ENCODE peak calls at places on chromosomes 12 and 14, in seven cellular contexts. C is choroid plexus epithelial cell, Z is SK-N-SH, D is progenitor cell of endocrine pancreas, F is esophagus muscularis mucosa, W is HCT116, R is AG09309. P is an unnamed sample.

GRCh38 chr12:68267892-68268396 is 14.5 kb upstream of the IL22 start:
- DNase-seq in C (peak; percentile 97), Z (no peak), D (no peak), F (no peak), W (no peak), R (peak; percentile 87), P (no peak)

GRCh38 chr14:72070458-72070857 is 138.2 kb downstream of the RGS6 start:
- DNase-seq in C (no peak), Z (no peak), D (no peak), F (no peak), W (no peak), R (no peak), P (no peak)

GRCh38 chr12:55629058-55629841 is 7.4 kb upstream of the OR10P1 start:
- DNase-seq in C (peak; percentile 5), Z (no peak), D (no peak), F (no peak), W (no peak), R (no peak), P (no peak)

GRCh38 chr14:54778618-54779017 is 124.0 kb downstream of the GCH1 start:
- DNase-seq in C (no peak), Z (no peak), D (no peak), F (no peak), W (no peak), R (no peak), P (no peak)

GRCh38 chr14:51593397-51593796 is 58.3 kb upstream of the FRMD6 start:
- DNase-seq in C (peak; percentile 50), Z (no peak), D (no peak), F (no peak), W (no peak), R (no peak), P (no peak)

GRCh38 chr14:100237735-100238418 is 1.1 kb upstream of the YY1 start:
- DNase-seq in C (peak; percentile 49), Z (peak; percentile 69), D (no peak), F (no peak), W (no peak), R (no peak), P (no peak)

GRCh38 chr14:24273422-24273998 is 2.1 kb upstream of the RABGGTA start:
- DNase-seq in C (peak; percentile 16), Z (peak; percentile 40), D (no peak), F (no peak), W (no peak), R (no peak), P (no peak)

GRCh38 chr14:90968025-90968424 is 92.4 kb downstream of the RPS6KA5 start:
- DNase-seq in C (peak; percentile 10), Z (no peak), D (no peak), F (no peak), W (no peak), R (no peak), P (no peak)

GRCh38 chr14:46550836-46551235 is 100.7 kb downstream of the RPL10L start:
- DNase-seq in C (no peak), Z (no peak), D (no peak), F (no peak), W (no peak), R (no peak), P (no peak)

GRCh38 chr14:26773906-26774593 is 176.2 kb upstream of the NOVA1 start:
- DNase-seq in C (peak; percentile 8), Z (no peak), D (no peak), F (no peak), W (no peak), R (no peak), P (no peak)

DNA sequence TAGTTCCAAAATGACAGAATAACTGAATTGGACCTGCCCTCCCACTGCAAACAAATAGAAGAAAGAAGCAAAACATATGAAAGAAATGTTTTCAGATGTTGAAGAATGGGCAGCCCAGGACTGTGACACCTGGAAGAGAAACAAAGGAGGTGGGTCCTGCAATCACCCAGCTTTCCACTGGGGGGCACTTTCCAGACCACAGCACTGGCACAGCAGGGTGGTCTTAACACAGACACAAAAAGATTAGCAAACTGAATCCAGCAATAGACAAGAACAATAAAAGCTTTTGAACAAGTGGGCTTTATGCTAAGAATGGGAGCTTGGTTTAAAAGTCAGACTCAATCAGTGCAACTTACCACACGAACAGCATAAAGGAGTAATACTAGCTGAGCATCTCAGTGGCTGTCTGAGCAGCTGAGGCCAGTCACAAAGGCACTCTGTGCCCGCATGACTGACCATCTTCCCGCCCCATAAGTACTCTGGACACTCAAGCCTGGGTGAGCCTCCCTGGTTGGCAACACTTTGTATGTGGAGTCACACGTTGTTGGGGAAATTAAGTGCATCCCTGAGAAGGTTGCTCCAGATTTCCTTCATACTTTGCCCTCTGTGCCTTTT is 27.7 kb downstream of the JKAMP start:
- DNase-seq in C (peak; percentile 42), Z (peak; percentile 61), D (peak; percentile 26), F (no peak), W (no peak), R (no peak), P (no peak)
- TF ChIP-seq CTCF in C (peak; percentile 86), Z (peak; percentile 58), D (peak; percentile 66), F (peak; percentile 22), W (peak; percentile 74), R (peak; percentile 48), P (peak; percentile 52)

GRCh38 chr14:99188721-99189120 is 83.3 kb downstream of the BCL11B start:
- DNase-seq in C (no peak), Z (peak; percentile 49), D (no peak), F (no peak), W (no peak), R (no peak), P (no peak)
- TF ChIP-seq CTCF in C (no peak), Z (peak; percentile 26), D (peak; percentile 39), F (no peak), W (no peak), R (no peak), P (no peak)

GRCh38 chr14:36646664-36647416 is 14.8 kb upstream of the PAX9 start:
- DNase-seq in C (no peak), Z (no peak), D (peak; percentile 24), F (peak; percentile 91), W (no peak), R (no peak), P (no peak)
- TF ChIP-seq CTCF in C (peak; percentile 16), Z (no peak), D (peak; percentile 44), F (no peak), W (no peak), R (peak; percentile 10), P (peak; percentile 42)

GRCh38 chr14:92785601-92786426 is 8.3 kb upstream of the GOLGA5 start:
- DNase-seq in C (peak; percentile 90), Z (no peak), D (no peak), F (no peak), W (no peak), R (peak; percentile 47), P (no peak)
- TF ChIP-seq CTCF in C (peak; percentile 44), Z (peak; percentile 18), D (no peak), F (no peak), W (no peak), R (peak; percentile 35), P (no peak)

GRCh38 chr12:3261782-3262359 is 184.7 kb downstream of the TSPAN9 start:
- DNase-seq in C (peak; percentile 58), Z (no peak), D (no peak), F (no peak), W (no peak), R (no peak), P (no peak)
- TF ChIP-seq CTCF in C (peak; percentile 35), Z (no peak), D (no peak), F (peak; percentile 16), W (no peak), R (no peak), P (no peak)

P was measured in osteocyte.